ENCODE peak calls at places on chromosome 20, in six cellular contexts. A is neural crest cell, T is RCC 7860, J is fibroblast of gingiva, D is kidney tubule cell, G is aorta. E is an unnamed sample.

GRCh38 chr20:47392015-47392720 is 35.7 kb upstream of the ZMYND8 start:
- DNase-seq in T (peak), G (no peak), D (peak), A (no peak), J (peak), E (peak)

GRCh38 chr20:51955756-51956155 is 153.4 kb upstream of the SALL4 start:
- DNase-seq in T (peak), G (no peak), D (peak), J (peak), A (no peak), E (peak)

GRCh38 chr20:32560989-32561830 is 23.9 kb downstream of the NOL4L start:
- DNase-seq in G (no peak), D (no peak), A (no peak), J (no peak), T (no peak), E (no peak)

GRCh38 chr20:33539129-33539528 is 49.2 kb downstream of the CBFA2T2 start:
- DNase-seq in A (no peak), T (no peak), G (no peak), D (peak), J (peak), E (peak)

GRCh38 chr20:48758206-48758820 is 69.5 kb downstream of the PREX1 start:
- DNase-seq in D (no peak), J (no peak), T (no peak), G (peak), A (no peak), E (peak)

GRCh38 chr20:62815066-62815991 is 1.5 kb upstream of the COL9A3 start:
- DNase-seq in J (no peak), G (no peak), T (no peak), D (peak), A (no peak), E (peak)

GRCh38 chr20:35828434-35828833 is 56.6 kb downstream of the PHF20 start:
- DNase-seq in J (peak), D (no peak), T (no peak), A (no peak), G (no peak), E (peak)

GRCh38 chr20:59938221-59938620 is 1.9 kb downstream of the PPP1R3D start:
- DNase-seq in J (peak), D (peak), A (no peak), G (no peak), T (peak), E (peak)

GRCh38 chr20:57043669-57044268 is 222.7 kb downstream of the BMP7 start:
- DNase-seq in G (no peak), D (no peak), T (no peak), A (no peak), J (no peak), E (no peak)

GRCh38 chr20:48605364-48606116 is 222.3 kb downstream of the PREX1 start:
- DNase-seq in J (no peak), D (no peak), A (no peak), G (no peak), T (no peak), E (no peak)

GRCh38 chr20:51338692-51339440 is 203.7 kb downstream of the NFATC2 start:
- DNase-seq in D (no peak), A (no peak), G (no peak), J (peak), T (peak), E (no peak)

GRCh38 chr20:24816431-24816830 is 132.6 kb upstream of the CST7 start:
- DNase-seq in G (peak), D (peak), T (no peak), J (no peak), A (no peak), E (no peak)

GRCh38 chr20:24691901-24692351 is 222.5 kb downstream of the SYNDIG1 start:
- DNase-seq in D (no peak), J (no peak), T (no peak), A (no peak), G (peak), E (no peak)

GRCh38 chr20:8414611-8415274 is 282.7 kb downstream of the PLCB1 start:
- DNase-seq in A (no peak), G (no peak), T (no peak), D (peak), J (peak), E (peak)

GRCh38 chr20:46507760-46508407 is 5.5 kb downstream of the ZNF334 start:
- DNase-seq in T (no peak), J (no peak), A (no peak), G (no peak), D (no peak), E (no peak)

GRCh38 chr20:16308754-16309153 is 264.5 kb downstream of the KIF16B start:
- DNase-seq in A (no peak), J (no peak), T (no peak), G (no peak), D (peak), E (peak)

GRCh38 chr20:64065973-64066341 is 3.0 kb downstream of the TCEA2 start:
- DNase-seq in A (no peak), D (peak), T (peak), G (no peak), J (peak), E (peak)

GRCh38 chr20:21376631-21377030 is 20.7 kb downstream of the NKX2-4 start:
- DNase-seq in G (no peak), A (no peak), J (no peak), T (no peak), D (peak), E (no peak)